ENCODE peak calls at places on chromosomes 11 and 22, in five cellular contexts. X is effector memory CD4-positive, alpha-beta T cell; A is GM12891; V is GM23338; U is SK-N-DZ. D is an unnamed sample.

GRCh38 chr22:33099593-33099992 is 41.4 kb upstream of the SYN3 start:
- DNase-seq in V (no peak), U (no peak), X (no peak), A (no peak), D (no peak)

GRCh38 chr11:1917523-1918435 is 1.7 kb upstream of the TNNT3 start:
- DNase-seq in X (no peak), A (peak), V (peak), U (no peak), D (peak)

GRCh38 chr11:8034604-8035224 is 46.3 kb upstream of the TUB start:
- DNase-seq in A (no peak), V (no peak), X (no peak), U (no peak), D (no peak)

GRCh38 chr11:1340111-1340510 is 30.7 kb upstream of the TOLLIP start:
- DNase-seq in U (no peak), X (no peak), V (no peak), A (no peak), D (no peak)

GRCh38 chr11:35853871-35854270 is 90.0 kb upstream of the LDLRAD3 start:
- DNase-seq in X (no peak), A (no peak), U (no peak), V (no peak), D (no peak)

GRCh38 chr11:13258855-13259254 is 18.7 kb upstream of the BMAL1 start:
- DNase-seq in A (no peak), U (no peak), X (no peak), V (peak), D (no peak)

GRCh38 chr22:32823024-32823730 is 21.7 kb downstream of the TIMP3 start:
- DNase-seq in U (peak), A (no peak), V (peak), X (no peak), D (peak)

GRCh38 chr11:17873571-17873970 is 139.0 kb downstream of the KCNC1 start:
- DNase-seq in U (no peak), V (no peak), A (no peak), X (no peak), D (no peak)

GRCh38 chr11:86218125-86219081 is 26.1 kb upstream of the EED start:
- DNase-seq in V (peak), X (peak), A (no peak), U (peak), D (peak)

GRCh38 chr11:86519064-86519911 is 144.6 kb downstream of the CCDC81 start:
- DNase-seq in X (no peak), U (no peak), A (no peak), V (no peak), D (no peak)

GRCh38 chr11:75319035-75319877 is 32.2 kb downstream of the ARRB1 start:
- DNase-seq in X (no peak), V (no peak), U (no peak), A (no peak), D (no peak)

GRCh38 chr11:130459521-130459920 is 11.1 kb downstream of the ADAMTS15 start:
- DNase-seq in V (no peak), X (no peak), A (no peak), U (no peak), D (no peak)

GRCh38 chr11:108672113-108672512 is 7.2 kb downstream of the DDX10 start:
- DNase-seq in V (peak), A (no peak), X (no peak), U (no peak), D (no peak)

GRCh38 chr11:133479209-133479608 is 53.1 kb downstream of the OPCML start:
- DNase-seq in A (no peak), V (no peak), U (no peak), X (no peak), D (no peak)

GRCh38 chr11:120549346-120549745 is 37.8 kb downstream of the GRIK4 start:
- DNase-seq in X (no peak), V (no peak), A (no peak), U (no peak), D (no peak)

GRCh38 chr11:107139396-107139795 is 121.1 kb upstream of the GUCY1A2 start:
- DNase-seq in A (no peak), V (no peak), U (no peak), X (no peak), D (no peak)

D was measured in GM13976.